ENCODE peak calls at places on chromosomes 11 and 22, in four cellular contexts. L, I, N and G are unnamed samples.

GRCh38 chr11:133078591-133079179 is 453.6 kb downstream of the OPCML start:
- DNase-seq in L (no peak), I (no peak), N (peak), G (peak)

GRCh38 chr11:115645631-115646271 is 141.5 kb upstream of the CADM1 start:
- DNase-seq in L (no peak), I (no peak), N (no peak), G (no peak)

GRCh38 chr11:47004595-47005033 is 68.1 kb downstream of the CSTPP1 start:
- DNase-seq in I (no peak), L (no peak), N (peak), G (peak)

GRCh38 chr22:27476729-27477128 is 324.8 kb downstream of the MN1 start:
- DNase-seq in I (no peak), L (no peak), N (peak), G (no peak)

GRCh38 chr11:113862430-113862829 is 12.9 kb downstream of the USP28 start:
- DNase-seq in N (peak), L (no peak), I (no peak), G (no peak)

GRCh38 chr11:62242021-62242420 is at the start of gene SCGB1D2:
- DNase-seq in L (no peak), I (no peak), N (no peak), G (no peak)

GRCh38 chr11:79077684-79078379 is 363.0 kb downstream of the TENM4 start:
- DNase-seq in I (no peak), L (peak), N (no peak), G (no peak)

GRCh38 chr11:45811109-45811435 is 6.1 kb downstream of the SLC35C1 start:
- DNase-seq in L (no peak), I (no peak), N (no peak), G (no peak)

GRCh38 chr11:116035972-116036371 is 531.8 kb upstream of the CADM1 start:
- DNase-seq in L (no peak), N (no peak), I (no peak), G (no peak)

GRCh38 chr11:33388793-33389525 is 131.8 kb downstream of the HIPK3 start:
- DNase-seq in L (no peak), I (no peak), N (no peak), G (no peak)

GRCh38 chr11:109140426-109140825 is 281.6 kb upstream of the C11orf87 start:
- DNase-seq in N (no peak), L (no peak), I (no peak), G (no peak)

GRCh38 chr22:50673231-50674126 is 856 bp downstream of the SHANK3 start:
- DNase-seq in L (no peak), I (no peak), N (no peak), G (no peak)

GRCh38 chr22:50674606-50675552 is 2.3 kb downstream of the SHANK3 start:
- DNase-seq in I (no peak), N (peak), L (no peak), G (no peak)

GRCh38 chr22:50672471-50673230 is at the start of gene SHANK3:
- DNase-seq in L (peak), I (no peak), N (no peak), G (peak)

GRCh38 chr22:50675553-50676199 is 3.1 kb downstream of the SHANK3 start:
- DNase-seq in N (no peak), L (no peak), I (no peak), G (no peak)

DNA sequence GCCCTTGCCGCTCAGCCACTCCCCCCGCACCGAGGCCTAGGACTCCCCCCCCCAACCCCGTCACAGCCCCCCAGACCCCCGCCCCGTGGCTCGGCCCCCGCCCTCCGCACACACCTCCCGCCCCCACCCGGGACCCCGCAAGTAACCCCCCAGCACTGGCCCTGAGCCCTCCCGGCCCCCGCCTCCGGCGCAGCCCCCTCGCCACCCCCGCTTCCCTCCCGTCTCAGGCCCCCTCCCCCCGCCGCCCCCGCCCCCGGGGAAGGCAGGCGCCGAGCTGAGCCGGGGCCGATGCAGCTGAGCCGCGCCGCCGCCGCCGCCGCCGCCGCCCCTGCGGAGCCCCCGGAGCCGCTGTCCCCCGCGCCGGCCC is 1.5 kb downstream of the SHANK3 start:
- DNase-seq in N (no peak), I (no peak), L (no peak), G (no peak)
- H3K4me3 ChIP-seq in N (no peak), I (no peak), L (no peak), G (no peak)

GRCh38 chr11:43942651-43943356 is 367 bp downstream of the C11orf96 start:
- DNase-seq in N (peak), L (peak), I (no peak), G (no peak)

GRCh38 chr11:43941257-43941879 is 1.1 kb upstream of the C11orf96 start:
- DNase-seq in N (no peak), L (peak), I (no peak), G (no peak)

GRCh38 chr11:43944761-43945311 is 2.4 kb downstream of the C11orf96 start:
- DNase-seq in N (no peak), I (peak), L (peak), G (no peak)

GRCh38 chr11:43943357-43943930 is 1.0 kb downstream of the C11orf96 start:
- DNase-seq in I (no peak), L (peak), N (peak), G (no peak)

DNA sequence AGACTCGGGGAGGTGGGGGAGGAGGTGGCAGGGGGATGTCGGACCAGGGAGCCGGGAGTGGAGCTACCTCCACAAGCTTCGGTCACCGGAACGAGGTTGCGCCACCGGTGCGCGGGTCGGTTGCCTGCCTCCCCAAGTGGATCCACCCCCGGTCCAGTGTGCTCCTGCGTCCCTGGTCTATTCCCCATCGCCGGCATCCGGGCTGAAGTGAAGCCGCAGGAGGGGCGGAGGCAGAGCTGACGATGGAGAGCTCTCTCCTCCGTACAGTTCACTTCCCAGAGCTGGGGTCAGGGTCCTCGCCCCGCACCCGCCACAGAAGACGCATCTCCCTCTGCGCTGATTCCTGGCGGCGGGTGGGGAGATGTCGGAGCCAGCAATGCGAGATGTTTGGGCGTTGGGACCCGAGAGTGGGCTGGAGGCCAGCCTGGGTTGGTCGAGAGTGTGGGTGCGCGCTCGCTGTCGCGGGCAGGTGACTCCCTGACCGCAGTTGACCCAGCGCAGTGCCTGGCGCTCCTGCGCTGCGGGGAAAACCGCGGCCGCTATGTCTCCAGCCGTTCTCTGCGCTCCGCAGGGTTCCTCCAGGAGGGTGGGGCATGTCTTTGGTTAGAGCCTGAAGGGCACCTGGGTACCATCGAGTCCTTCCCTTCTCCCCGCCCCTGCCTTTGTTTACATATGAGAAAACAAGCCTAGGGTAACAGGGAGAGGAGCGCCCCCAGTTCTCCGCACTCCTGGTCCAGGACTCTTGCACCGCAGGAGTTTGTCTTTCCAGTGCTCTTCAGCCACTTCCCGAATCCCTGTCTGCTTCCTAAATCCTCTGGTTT is 1.7 kb downstream of the C11orf96 start:
- DNase-seq in N (peak), I (no peak), L (peak), G (no peak)
- H3K4me3 ChIP-seq in N (peak), I (no peak), L (peak), G (peak)

DNA sequence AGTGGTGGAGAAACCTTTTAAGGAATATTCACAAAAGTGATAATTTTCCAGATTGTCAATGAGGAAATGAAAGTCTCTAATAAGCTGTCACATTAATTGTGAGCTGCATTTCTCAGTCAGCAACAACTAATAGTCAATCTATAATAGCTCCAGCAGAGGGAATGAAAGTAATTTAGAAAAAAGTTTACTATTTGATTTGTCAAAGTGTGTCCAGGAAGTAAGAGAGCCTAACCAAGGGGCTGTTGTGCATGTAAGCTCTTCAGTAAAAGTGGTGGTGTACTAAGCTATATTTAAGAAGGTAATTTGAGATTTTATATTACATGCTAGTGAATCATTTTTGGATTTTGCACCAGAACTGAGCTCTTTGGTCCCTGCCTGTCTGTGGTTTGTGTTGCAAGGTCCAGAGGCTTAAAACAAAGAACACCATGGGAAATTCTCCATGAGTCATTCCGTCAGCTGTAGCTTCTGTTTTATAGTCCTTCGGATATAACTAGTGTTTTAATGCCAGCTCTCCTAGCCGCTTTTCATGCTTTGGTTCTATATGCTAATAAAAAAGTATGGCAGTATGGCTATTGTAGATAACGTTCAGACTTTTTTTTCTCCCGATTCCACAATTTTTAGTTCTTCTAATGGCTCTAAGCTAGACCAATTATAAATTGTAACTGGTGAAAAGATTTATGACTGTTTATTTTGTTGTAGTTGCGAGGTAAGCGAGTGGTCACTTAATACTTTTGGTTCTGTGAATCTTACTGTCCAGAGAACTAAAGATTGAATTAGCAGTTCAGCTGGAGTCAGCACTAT is 64.6 kb downstream of the ARHGEF12 start:
- DNase-seq in I (no peak), L (no peak), N (peak), G (no peak)
- H3K4me3 ChIP-seq in I (no peak), L (no peak), N (peak), G (no peak)

DNA sequence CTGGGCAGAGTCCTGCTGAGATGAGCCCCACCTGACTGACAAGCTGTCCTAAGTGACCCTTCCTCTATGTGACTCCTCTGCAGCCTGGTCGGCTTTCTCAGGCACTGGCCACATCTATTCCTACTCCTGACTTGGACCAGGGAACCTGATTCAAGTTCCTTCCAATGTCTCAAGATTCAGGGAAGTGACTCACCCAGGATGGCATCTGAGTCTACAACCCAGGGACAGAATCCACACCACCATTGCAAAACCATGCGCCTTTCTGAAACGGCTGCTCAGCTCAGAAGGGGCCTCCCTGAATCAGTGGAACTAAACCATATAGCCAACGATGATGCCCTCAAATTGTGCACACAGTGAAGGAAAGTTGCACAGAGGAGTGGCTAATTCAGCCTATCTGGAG is 63.9 kb upstream of the CSNK2A3 start:
- DNase-seq in L (no peak), N (peak), I (no peak), G (no peak)
- H3K4me3 ChIP-seq in L (no peak), N (no peak), I (no peak), G (no peak)

DNA sequence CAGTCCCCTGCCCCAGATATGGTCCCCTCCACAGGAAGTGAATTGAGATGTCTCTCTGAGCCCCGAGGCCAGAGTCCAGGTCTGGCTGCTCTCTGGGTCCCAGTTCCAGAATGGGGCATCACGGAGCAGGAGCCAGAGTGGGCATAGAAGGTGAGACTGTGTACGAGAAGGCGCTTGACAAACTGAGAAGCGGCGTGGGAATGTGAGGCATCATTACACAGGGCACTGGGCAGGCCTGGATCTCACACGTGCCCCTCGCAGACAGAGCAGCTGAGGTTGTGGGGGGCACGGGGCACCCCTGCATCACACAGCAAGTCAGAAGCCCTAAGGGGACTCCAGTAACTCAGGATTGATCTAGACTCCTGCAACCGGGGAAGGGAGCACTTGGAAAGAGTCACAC is 9.2 kb downstream of the STARD10 start:
- DNase-seq in N (no peak), I (no peak), L (no peak), G (no peak)
- H3K4me3 ChIP-seq in N (no peak), I (no peak), L (no peak), G (no peak)

DNA sequence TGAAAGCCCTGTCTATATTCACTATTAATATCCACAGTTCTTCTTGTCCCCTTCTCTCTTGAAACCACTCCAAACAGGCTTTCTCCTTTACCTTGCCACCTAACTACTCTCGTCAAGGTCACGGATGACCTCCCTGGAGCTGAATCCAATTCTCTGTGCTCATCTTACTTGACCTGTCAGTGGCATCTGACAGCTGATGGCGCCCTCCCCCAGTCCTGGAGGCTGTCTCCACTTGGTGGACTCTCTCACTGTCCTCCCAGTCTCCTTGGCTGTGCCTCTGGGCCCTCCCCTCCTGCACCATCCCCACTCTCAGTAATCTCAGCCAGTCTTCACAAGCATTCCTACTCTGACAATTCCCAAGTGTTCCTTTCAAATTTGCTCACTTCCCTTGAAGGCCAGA is 8.7 kb downstream of the TNKS1BP1 start:
- DNase-seq in N (no peak), I (no peak), L (no peak), G (no peak)
- H3K4me3 ChIP-seq in N (no peak), I (no peak), L (no peak), G (no peak)

DNA sequence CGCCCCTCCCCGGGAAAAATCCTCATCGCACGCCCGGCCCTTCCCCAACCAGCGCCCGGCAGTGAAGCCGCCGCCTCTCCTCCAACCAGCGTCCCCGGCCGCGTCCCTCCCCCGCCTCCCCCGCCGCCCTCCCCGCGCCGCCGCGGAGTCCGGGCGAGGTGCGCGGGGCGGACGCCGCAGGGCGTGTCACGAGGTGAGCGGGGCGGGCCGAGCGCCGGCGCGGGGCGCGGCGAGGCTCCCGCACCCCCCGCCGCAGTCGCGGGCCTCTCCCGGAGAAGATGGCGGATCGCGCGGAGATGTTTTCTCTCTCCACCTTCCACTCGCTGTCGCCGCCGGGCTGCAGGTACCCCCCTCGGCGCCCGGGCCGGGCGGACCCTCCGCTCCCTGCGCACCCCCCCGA is at the start of gene MAPK8IP2:
- DNase-seq in L (peak), I (no peak), N (no peak), G (no peak)
- H3K4me3 ChIP-seq in L (peak), I (no peak), N (no peak), G (no peak)

GRCh38 chr11:61007971-61008896 is 36.8 kb downstream of the CD6 start:
- DNase-seq in L (peak), N (no peak), I (no peak), G (no peak)
- H3K4me3 ChIP-seq in L (no peak), N (no peak), I (no peak), G (no peak)